ENCODE peak calls at places on chromosomes 6 and 20, in ten cellular contexts. A, I, J, V, M, E, G, B, H and X are unnamed samples.

GRCh38 chr6:43926644-43927524 is 156.9 kb downstream of the VEGFA start:
- DNase-seq in A (peak; percentile 60), I (peak; percentile 62), J (no peak), V (peak; percentile 13), M (peak; percentile 89), E (peak; percentile 80), G (peak; percentile 81), B (no peak), H (peak; percentile 58), X (peak; percentile 89)

GRCh38 chr6:123213921-123214320 is 217.9 kb downstream of the CLVS2 start:
- DNase-seq in A (no peak), I (no peak), J (no peak), V (no peak), M (no peak), E (no peak), G (no peak), B (no peak), H (no peak), X (no peak)

GRCh38 chr6:5287205-5287965 is 26.1 kb downstream of the FARS2 start:
- DNase-seq in A (no peak), I (no peak), J (no peak), V (no peak), M (peak; percentile 82), E (no peak), G (peak; percentile 40), B (no peak), H (no peak), X (peak; percentile 65)

GRCh38 chr20:33803921-33804337 is 7.2 kb upstream of the CHMP4B start:
- DNase-seq in A (no peak), I (no peak), J (no peak), V (no peak), M (peak; percentile 77), E (no peak), G (no peak), B (no peak), H (no peak), X (peak; percentile 49)

GRCh38 chr6:32837651-32838113 is 857 bp downstream of the TAP2 start:
- DNase-seq in A (no peak), I (no peak), J (no peak), V (no peak), M (no peak), E (no peak), G (no peak), B (no peak), H (no peak), X (no peak)

GRCh38 chr20:36571564-36572504 is 1.6 kb upstream of the TGIF2 start:
- DNase-seq in A (no peak), I (no peak), J (no peak), V (no peak), M (no peak), E (no peak), G (no peak), B (no peak), H (no peak), X (no peak)

GRCh38 chr20:62845818-62846527 is 15.6 kb downstream of the TCFL5 start:
- DNase-seq in A (no peak), I (no peak), J (no peak), V (peak; percentile 61), M (peak; percentile 14), E (no peak), G (no peak), B (no peak), H (no peak), X (no peak)

GRCh38 chr6:3913958-3914337 is 64.8 kb downstream of the FAM50B start:
- DNase-seq in A (no peak), I (no peak), J (no peak), V (no peak), M (no peak), E (no peak), G (no peak), B (no peak), H (no peak), X (no peak)

GRCh38 chr6:6683964-6684363 is 95.4 kb downstream of the LY86 start:
- DNase-seq in A (no peak), I (no peak), J (no peak), V (no peak), M (no peak), E (no peak), G (no peak), B (no peak), H (no peak), X (no peak)
- H3K4me3 ChIP-seq in A (no peak overlapping the region), I (no peak overlapping the region), J (no peak overlapping the region), V (no peak overlapping the region), M (no peak overlapping the region), E (no peak overlapping the region), G (no peak overlapping the region), B (no peak overlapping the region), H (no peak overlapping the region), X (no peak overlapping the region)

GRCh38 chr20:47306755-47307370 is 49.6 kb downstream of the ZMYND8 start:
- DNase-seq in A (no peak), I (peak; percentile 14), J (no peak), V (no peak), M (no peak), E (no peak), G (no peak), B (no peak), H (peak; percentile 41), X (no peak)
- H3K4me3 ChIP-seq in A (no peak overlapping the region), I (no peak overlapping the region), J (no peak overlapping the region), V (no peak overlapping the region), M (no peak overlapping the region), E (no peak overlapping the region), G (no peak overlapping the region), B (no peak overlapping the region), H (no peak overlapping the region), X (no peak overlapping the region)

DNA sequence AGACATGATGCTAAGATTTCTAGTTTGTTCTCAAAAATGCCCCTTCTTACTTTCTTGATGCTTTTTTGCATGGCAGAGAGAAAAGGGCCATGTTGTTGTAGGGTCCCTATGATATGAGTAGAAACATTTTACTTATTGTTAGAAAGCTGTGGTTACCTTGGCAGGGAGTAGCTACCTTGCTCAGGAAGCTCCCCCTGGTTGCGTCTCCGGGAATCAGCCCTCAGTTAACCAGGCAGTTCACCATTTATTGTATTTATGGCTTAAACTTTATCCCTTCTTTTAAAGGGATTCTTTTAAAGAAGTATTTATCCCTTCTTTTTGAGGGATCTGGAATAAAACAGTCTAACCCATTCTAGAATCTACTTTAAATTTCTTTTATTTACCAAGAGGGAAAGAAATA is 113.9 kb upstream of the PROKR2 start:
- DNase-seq in A (no peak), I (no peak), J (no peak), V (no peak), M (no peak), E (no peak), G (no peak), B (no peak), H (no peak), X (no peak)
- H3K4me3 ChIP-seq in A (no peak overlapping the region), I (no peak overlapping the region), J (no peak overlapping the region), V (no peak overlapping the region), M (no peak overlapping the region), E (no peak overlapping the region), G (no peak overlapping the region), B (no peak overlapping the region), H (no peak overlapping the region), X (no peak overlapping the region)

GRCh38 chr6:15892369-15892768 is 229.5 kb upstream of the DTNBP1 start:
- DNase-seq in A (no peak), I (no peak), J (no peak), V (peak; percentile 26), M (no peak), E (no peak), G (no peak), B (no peak), H (no peak), X (no peak)
- H3K4me3 ChIP-seq in A (no peak overlapping the region), I (no peak overlapping the region), J (no peak overlapping the region), V (no peak overlapping the region), M (no peak overlapping the region), E (no peak overlapping the region), G (no peak overlapping the region), B (no peak overlapping the region), H (no peak overlapping the region), X (no peak overlapping the region)

GRCh38 chr20:31824554-31825313 is 5.6 kb downstream of the MYLK2 start:
- DNase-seq in A (no peak), I (no peak), J (no peak), V (no peak), M (no peak), E (no peak), G (no peak), B (no peak), H (no peak), X (no peak)

GRCh38 chr20:31824125-31824485 is 4.9 kb downstream of the MYLK2 start:
- DNase-seq in A (no peak), I (no peak), J (no peak), V (no peak), M (no peak), E (no peak), G (no peak), B (no peak), H (no peak), X (no peak)

GRCh38 chr20:31823360-31824124 is 4.4 kb downstream of the MYLK2 start:
- DNase-seq in A (no peak), I (no peak), J (no peak), V (no peak), M (no peak), E (no peak), G (no peak), B (no peak), H (no peak), X (no peak)

GRCh38 chr20:31821427-31821826 is 2.3 kb downstream of the MYLK2 start:
- DNase-seq in A (no peak), I (no peak), J (no peak), V (no peak), M (no peak), E (no peak), G (no peak), B (no peak), H (peak; percentile 63), X (no peak)

GRCh38 chr20:31822421-31823330 is 3.5 kb downstream of the MYLK2 start:
- DNase-seq in A (peak; percentile 76), I (peak; percentile 96), J (peak; percentile 55), V (peak; percentile 83), M (peak; percentile 67), E (peak; percentile 73), G (no peak), B (peak; percentile 86), H (peak; percentile 89), X (no peak)
- H3K4me3 ChIP-seq in A (peak overlapping the region; percentile 1), I (no peak overlapping the region), J (no peak overlapping the region), V (no peak overlapping the region), M (no peak overlapping the region), E (no peak overlapping the region), G (no peak overlapping the region), B (no peak overlapping the region), H (peak overlapping the region; percentile 23), X (peak overlapping the region; percentile 42)

DNA sequence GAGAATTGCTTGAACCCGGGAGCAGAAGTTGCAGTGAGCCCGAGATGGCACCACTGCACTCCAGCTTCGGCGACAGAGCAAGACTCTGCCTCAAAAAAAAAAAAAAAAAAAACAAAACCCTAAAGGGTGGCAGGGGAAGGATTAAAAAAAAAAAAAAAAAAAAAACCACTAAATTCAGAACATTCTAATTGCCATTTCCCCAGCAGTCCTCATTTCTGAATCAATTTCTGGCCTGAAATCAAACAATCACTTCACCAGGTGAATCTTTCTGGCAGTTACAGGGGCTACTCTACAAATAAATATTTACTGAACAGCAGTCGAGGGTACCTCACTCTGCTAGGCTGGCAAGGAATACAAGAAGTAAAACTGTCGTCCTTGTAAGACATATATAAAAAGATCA is 1.2 kb downstream of the UQCC1 start:
- DNase-seq in A (no peak), I (no peak), J (no peak), V (no peak), M (no peak), E (no peak), G (no peak), B (no peak), H (no peak), X (no peak)
- H3K4me3 ChIP-seq in A (no peak overlapping the region), I (no peak overlapping the region), J (no peak overlapping the region), V (peak overlapping the region; percentile 93), M (peak overlapping the region; percentile 78), E (peak overlapping the region; percentile 99), G (peak overlapping the region; percentile 88), B (no peak overlapping the region), H (peak overlapping the region; percentile 70), X (peak overlapping the region; percentile 85)